ENCODE peak calls at places on chromosome 6, in four cellular contexts. Q is NCI-H526 treated with DMSO at 0.1 percent for 48 hours; P is ACHN; F is activated CD4-positive, alpha-beta T cell treated with anti-CD3 and anti-CD28 coated beads, Interleukin-2, amount 50 U/mL, for 48 hours. L is an unnamed sample.

GRCh38 chr6:166836785-166837718 is 119.3 kb downstream of the RNASET2 start:
- DNase-seq in Q (no peak), P (no peak), F (no peak), L (no peak)

GRCh38 chr6:37862992-37863391 is 43.5 kb downstream of the ZFAND3 start:
- DNase-seq in Q (no peak), P (no peak), F (no peak), L (no peak)

GRCh38 chr6:138500867-138501446 is 1.7 kb upstream of the NHSL1 start:
- DNase-seq in Q (no peak), P (no peak), F (no peak), L (no peak)

GRCh38 chr6:4906942-4907300 is 96.9 kb downstream of the RPP40 start:
- DNase-seq in Q (no peak), P (no peak), F (no peak), L (no peak)

GRCh38 chr6:70479236-70479635 is 65.9 kb downstream of the FAM135A start:
- DNase-seq in Q (no peak), P (no peak), F (no peak), L (no peak)

GRCh38 chr6:133973109-133973971 is 20.3 kb downstream of the TBPL1 start:
- DNase-seq in Q (peak), P (peak), F (no peak), L (no peak)

GRCh38 chr6:96821034-96821433 is 16.2 kb downstream of the GPR63 start:
- DNase-seq in Q (no peak), P (no peak), F (no peak), L (no peak)

GRCh38 chr6:20876016-20876415 is 341.8 kb downstream of the CDKAL1 start:
- DNase-seq in Q (no peak), P (peak), F (no peak), L (no peak)

GRCh38 chr6:168222261-168222660 is 97.3 kb downstream of the DACT2 start:
- DNase-seq in Q (no peak), P (no peak), F (no peak), L (no peak)

GRCh38 chr6:152529364-152529763 is 107.8 kb downstream of the SYNE1 start:
- DNase-seq in Q (no peak), P (no peak), F (no peak), L (no peak)

GRCh38 chr6:42045538-42046460 is 4.5 kb upstream of the TAF8 start:
- DNase-seq in Q (no peak), P (peak), F (peak), L (peak)

GRCh38 chr6:13089296-13089994 is 238.9 kb downstream of the TBC1D7 start:
- DNase-seq in Q (no peak), P (no peak), F (no peak), L (no peak)

GRCh38 chr6:34055223-34055933 is 90.5 kb downstream of the GRM4 start:
- DNase-seq in Q (peak), P (peak), F (peak), L (no peak)

GRCh38 chr6:52409499-52409898 is 10.6 kb upstream of the EFHC1 start:
- DNase-seq in Q (no peak), P (no peak), F (no peak), L (no peak)

GRCh38 chr6:140253096-140253495 is 878.6 kb upstream of the CITED2 start:
- DNase-seq in Q (no peak), P (no peak), F (no peak), L (no peak)

GRCh38 chr6:53717571-53717970 is 52.0 kb upstream of the KLHL31 start:
- DNase-seq in Q (peak), P (no peak), F (no peak), L (no peak)

GRCh38 chr6:12026120-12026519 is 14.0 kb downstream of the HIVEP1 start:
- DNase-seq in Q (no peak), P (no peak), F (no peak), L (no peak)

GRCh38 chr6:5923840-5924239 is 82.9 kb downstream of the NRN1 start:
- DNase-seq in Q (no peak), P (no peak), F (no peak), L (no peak)

GRCh38 chr6:32779036-32779435 is 15.7 kb upstream of the HLA-DQB2 start:
- DNase-seq in Q (no peak), P (no peak), F (no peak), L (no peak)

GRCh38 chr6:120055071-120055470 is 705.5 kb upstream of the MAN1A1 start:
- DNase-seq in Q (no peak), P (no peak), F (no peak), L (no peak)

GRCh38 chr6:16800942-16801341 is 39.7 kb upstream of the ATXN1 start:
- DNase-seq in Q (no peak), P (no peak), F (peak), L (no peak)

GRCh38 chr6:15876406-15876805 is 213.6 kb upstream of the DTNBP1 start:
- DNase-seq in Q (no peak), P (no peak), F (peak), L (no peak)

GRCh38 chr6:42226251-42227143 is 8.8 kb upstream of the MRPS10 start:
- DNase-seq in Q (no peak), P (peak), F (no peak), L (no peak)

GRCh38 chr6:93550551-93551276 is 131.4 kb upstream of the EPHA7 start:
- DNase-seq in Q (peak), P (peak), F (no peak), L (no peak)

L was measured in T-helper 22 cell.